ENCODE peak calls at places on chromosomes 6 and 20, in eight cellular contexts. E, Y, K, W, P, V, L and F are unnamed samples.

GRCh38 chr6:7389162-7389450 is 436 bp downstream of the CAGE1 start:
- DNase-seq in E (peak; percentile 43), Y (peak; percentile 62), K (peak; percentile 30), W (no peak), P (no peak), V (no peak), L (no peak), F (no peak)

GRCh38 chr20:34578521-34579147 is 20.1 kb downstream of the MAP1LC3A start:
- DNase-seq in E (no peak), Y (no peak), K (no peak), W (no peak), P (no peak), V (no peak), L (no peak), F (no peak)

GRCh38 chr20:45968801-45969711 is 2.9 kb downstream of the ZNF335 start:
- DNase-seq in E (peak; percentile 32), Y (peak; percentile 73), K (no peak), W (peak; percentile 25), P (no peak), V (no peak), L (no peak), F (no peak)

GRCh38 chr20:51337126-51337805 is 205.3 kb downstream of the NFATC2 start:
- DNase-seq in E (no peak), Y (no peak), K (no peak), W (no peak), P (no peak), V (no peak), L (no peak), F (no peak)

GRCh38 chr6:143842468-143842901 is 653 bp upstream of the LTV1 start:
- DNase-seq in E (peak; percentile 53), Y (no peak), K (no peak), W (no peak), P (no peak), V (no peak), L (no peak), F (no peak)

GRCh38 chr6:121430514-121431460 is 4.7 kb upstream of the GJA1 start:
- DNase-seq in E (peak; percentile 51), Y (peak; percentile 55), K (no peak), W (no peak), P (no peak), V (no peak), L (peak; percentile 21), F (no peak)

GRCh38 chr6:11854418-11855165 is 76.0 kb upstream of the ADTRP start:
- DNase-seq in E (peak; percentile 62), Y (peak; percentile 76), K (no peak), W (no peak), P (no peak), V (no peak), L (no peak), F (no peak)

GRCh38 chr20:51584116-51584515 is 41.6 kb upstream of the NFATC2 start:
- DNase-seq in E (no peak), Y (peak; percentile 63), K (no peak), W (no peak), P (no peak), V (no peak), L (no peak), F (no peak)

GRCh38 chr6:84752118-84752850 is 12.1 kb downstream of the TBX18 start:
- DNase-seq in E (no peak), Y (no peak), K (no peak), W (no peak), P (no peak), V (no peak), L (no peak), F (no peak)

GRCh38 chr6:157143171-157143884 is 180.0 kb downstream of the TMEM242 start:
- DNase-seq in E (peak; percentile 75), Y (peak; percentile 79), K (no peak), W (no peak), P (peak; percentile 52), V (peak; percentile 9), L (no peak), F (no peak)

GRCh38 chr6:139124887-139125672 is 9.8 kb upstream of the HECA start:
- DNase-seq in E (peak; percentile 63), Y (peak; percentile 85), K (no peak), W (peak; percentile 57), P (no peak), V (peak; percentile 37), L (peak; percentile 34), F (peak; percentile 43)